ENCODE peak calls at places on chromosomes 3 and 15, in ten cellular contexts. G is activated CD8-positive, alpha-beta memory T cell treated with anti-CD3 and anti-CD28 coated beads for 1 hour; M is heart right ventricle; J is germinal center; T is hippocampal formation; D is RWPE1; W is heart left ventricle; L is NAMALWA; A is BJ; I is Right ventricle myocardium superior. E is an unnamed sample.
A peak's percentile ranks its signal among the peaks of the same experiment; 100 is the strongest.

GRCh38 chr3:194035406-194036138 is 100.4 kb upstream of the HES1 start:
- DNase-seq in G (no peak), M (no peak), J (no peak), T (no peak), D (no peak), W (no peak), L (no peak), A (no peak), I (no peak), E (no peak)

GRCh38 chr3:13686332-13686731 is 137.4 kb downstream of the FBLN2 start:
- DNase-seq in G (no peak), M (no peak), J (no peak), T (no peak), D (no peak), W (no peak), L (no peak), A (no peak), I (no peak), E (no peak)

GRCh38 chr15:32765236-32765635 is 47.4 kb downstream of the GREM1 start:
- DNase-seq in G (no peak), M (no peak), J (no peak), T (no peak), D (no peak), W (no peak), L (no peak), A (no peak), I (no peak), E (no peak)

GRCh38 chr15:68793776-68794175 is 26.9 kb downstream of the ANP32A start:
- DNase-seq in G (no peak), M (no peak), J (no peak), T (no peak), D (no peak), W (no peak), L (no peak), A (no peak), I (no peak), E (no peak)

GRCh38 chr15:33547876-33548275 is 237.1 kb downstream of the RYR3 start:
- DNase-seq in G (no peak), M (peak; percentile 13), J (no peak), T (no peak), D (peak; percentile 50), W (no peak), L (peak; percentile 42), A (no peak), I (no peak), E (no peak)

GRCh38 chr3:76352069-76352847 is 566.9 kb upstream of the ZNF717 start:
- DNase-seq in G (no peak), M (no peak), J (no peak), T (no peak), D (no peak), W (no peak), L (no peak), A (no peak), I (no peak), E (no peak)

GRCh38 chr15:68599560-68600071 is 20.8 kb downstream of the CORO2B start:
- DNase-seq in G (no peak), M (no peak), J (no peak), T (no peak), D (no peak), W (peak; percentile 59), L (no peak), A (peak; percentile 47), I (no peak), E (no peak)

GRCh38 chr3:42701371-42702065 is 1.1 kb downstream of the HHATL start:
- DNase-seq in G (peak; percentile 6), M (peak; percentile 86), J (peak; percentile 79), T (peak; percentile 80), D (peak; percentile 73), W (peak; percentile 90), L (peak; percentile 15), A (no peak), I (peak; percentile 89), E (peak; percentile 76)

GRCh38 chr15:25670025-25670554 is 193.0 kb downstream of the ATP10A start:
- DNase-seq in G (no peak), M (peak; percentile 78), J (no peak), T (peak; percentile 53), D (no peak), W (peak; percentile 77), L (no peak), A (peak; percentile 28), I (peak; percentile 77), E (peak; percentile 82)

GRCh38 chr3:142912440-142913172 is 23.7 kb upstream of the PCOLCE2 start:
- DNase-seq in G (no peak), M (peak; percentile 48), J (no peak), T (no peak), D (no peak), W (no peak), L (no peak), A (no peak), I (no peak), E (no peak)

GRCh38 chr3:30124435-30125390 is 481.7 kb upstream of the TGFBR2 start:
- DNase-seq in G (no peak), M (peak; percentile 51), J (no peak), T (no peak), D (no peak), W (peak; percentile 51), L (no peak), A (no peak), I (no peak), E (no peak)